ENCODE peak calls at places on chromosome 1, in four cellular contexts. P is heart left ventricle; Y is Peyer's patch; Z is effector memory CD4-positive, alpha-beta T cell. L is an unnamed sample. For H3K4me1, the result is how much of the 10 kb centered on the place peaks cover.

GRCh38 chr1:69055223-69055622 is 512.5 kb upstream of the LRRC7 start:
- DNase-seq in P (no peak), Y (no peak), Z (no peak), L (no peak)

GRCh38 chr1:40153073-40153770 is 8.0 kb upstream of the RLF start:
- DNase-seq in P (no peak), Y (peak), Z (no peak), L (no peak)

GRCh38 chr1:20158358-20159070 is 19.4 kb downstream of the PLA2G2F start:
- DNase-seq in P (no peak), Y (no peak), Z (no peak), L (no peak)

GRCh38 chr1:155307247-155307740 is 1.4 kb upstream of the FDPS start:
- DNase-seq in P (no peak), Y (no peak), Z (no peak), L (no peak)

GRCh38 chr1:76799700-76800099 is 67.6 kb upstream of the ST6GALNAC5 start:
- DNase-seq in P (no peak), Y (no peak), Z (no peak), L (peak)

GRCh38 chr1:180462099-180462498 is 40.3 kb downstream of the ACBD6 start:
- DNase-seq in P (no peak), Y (no peak), Z (no peak), L (no peak)

GRCh38 chr1:150895618-150896017 is 8.7 kb downstream of the CTXND2 start:
- DNase-seq in P (no peak), Y (no peak), Z (no peak), L (no peak)

GRCh38 chr1:207020016-207020708 is 12.4 kb downstream of the C1orf116 start:
- DNase-seq in P (no peak), Y (peak), Z (no peak), L (no peak)

GRCh38 chr1:235910357-235911299 is 43.9 kb upstream of the LYST start:
- DNase-seq in P (no peak), Y (no peak), Z (no peak), L (no peak)

GRCh38 chr1:9835758-9836631 is 12.2 kb upstream of the CLSTN1 start:
- DNase-seq in P (no peak), Y (peak), Z (no peak), L (peak)

GRCh38 chr1:161046574-161047167 is 894 bp upstream of the USF1 start:
- DNase-seq in P (no peak), Y (no peak), Z (no peak), L (no peak)

GRCh38 chr1:236451796-236452373 is 57.8 kb downstream of the EDARADD start:
- DNase-seq in P (no peak), Y (peak), Z (peak), L (no peak)

GRCh38 chr1:1225913-1226312 is 5.9 kb downstream of the SDF4 start:
- DNase-seq in P (no peak), Y (no peak), Z (no peak), L (no peak)

GRCh38 chr1:35497571-35497970 is 59.6 kb downstream of the KIAA0319L start:
- DNase-seq in P (no peak), Y (no peak), Z (no peak), L (no peak)

GRCh38 chr1:232059726-232060360 is 433.3 kb downstream of the DISC1 start:
- DNase-seq in P (no peak), Y (peak), Z (no peak), L (no peak)

GRCh38 chr1:195097316-195097715 is 1510.9 kb downstream of the KCNT2 start:
- DNase-seq in P (no peak), Y (no peak), Z (no peak), L (no peak)

GRCh38 chr1:183804382-183804781 is 538 bp upstream of the RGL1 start:
- DNase-seq in P (no peak), Y (no peak), Z (no peak), L (no peak)

GRCh38 chr1:21887796-21888195 is 49.3 kb downstream of the HSPG2 start:
- DNase-seq in P (no peak), Y (no peak), Z (no peak), L (peak)

GRCh38 chr1:94978401-94978800 is 51.5 kb upstream of the CNN3 start:
- DNase-seq in P (no peak), Y (no peak), Z (no peak), L (no peak)

GRCh38 chr1:225823811-225824261 is 13.9 kb downstream of the EPHX1 start:
- DNase-seq in P (no peak), Y (no peak), Z (no peak), L (no peak)
- H3K4me1 ChIP-seq in P (half or more), Y (under half), Z (under half), L (under half)

DNA sequence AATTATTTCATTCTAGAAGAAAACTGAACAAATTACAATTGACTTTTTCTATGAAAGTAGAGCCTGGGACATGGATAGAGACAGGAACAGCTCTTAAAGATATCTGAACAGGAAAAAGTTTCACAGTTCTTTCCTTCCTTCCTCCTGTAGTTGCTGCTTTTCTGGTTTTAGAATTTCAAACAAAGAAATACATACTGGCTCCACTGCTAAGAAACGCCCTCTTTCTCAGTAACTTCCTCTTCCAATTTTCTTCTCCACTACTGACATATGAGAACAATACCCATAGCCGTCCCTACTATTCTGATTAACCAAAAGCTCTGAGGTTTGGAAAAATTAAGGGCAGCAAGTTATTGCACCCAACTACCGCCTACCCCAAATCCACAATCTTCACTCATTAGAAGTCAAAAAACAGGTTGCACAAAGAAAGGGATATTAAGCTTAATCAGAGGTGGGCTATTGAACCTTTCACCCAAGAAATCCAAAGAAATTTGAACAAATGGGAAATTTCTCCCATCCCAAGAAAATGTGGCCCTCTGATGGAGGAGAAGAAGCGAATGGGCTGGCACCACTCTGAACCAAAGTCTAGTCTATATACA is 1.9 kb downstream of the WASF2 start:
- DNase-seq in P (no peak), Y (peak), Z (no peak), L (no peak)
- H3K4me1 ChIP-seq in P (under half), Y (under half), Z (under half), L (under half)

GRCh38 chr1:198543670-198544260 is 3.3 kb upstream of the ATP6V1G3 start:
- DNase-seq in P (no peak), Y (no peak), Z (no peak), L (no peak)

GRCh38 chr1:198541737-198542136 is 1.3 kb upstream of the ATP6V1G3 start:
- DNase-seq in P (no peak), Y (no peak), Z (no peak), L (no peak)

GRCh38 chr1:198544265-198544664 is 3.8 kb upstream of the ATP6V1G3 start:
- DNase-seq in P (no peak), Y (no peak), Z (no peak), L (no peak)

GRCh38 chr1:198542632-198543031 is 2.2 kb upstream of the ATP6V1G3 start:
- DNase-seq in P (no peak), Y (no peak), Z (no peak), L (no peak)

GRCh38 chr1:198545156-198545555 is 4.7 kb upstream of the ATP6V1G3 start:
- DNase-seq in P (no peak), Y (no peak), Z (no peak), L (no peak)
- H3K4me1 ChIP-seq in P (under half), Y (under half), Z (under half), L (under half)

DNA sequence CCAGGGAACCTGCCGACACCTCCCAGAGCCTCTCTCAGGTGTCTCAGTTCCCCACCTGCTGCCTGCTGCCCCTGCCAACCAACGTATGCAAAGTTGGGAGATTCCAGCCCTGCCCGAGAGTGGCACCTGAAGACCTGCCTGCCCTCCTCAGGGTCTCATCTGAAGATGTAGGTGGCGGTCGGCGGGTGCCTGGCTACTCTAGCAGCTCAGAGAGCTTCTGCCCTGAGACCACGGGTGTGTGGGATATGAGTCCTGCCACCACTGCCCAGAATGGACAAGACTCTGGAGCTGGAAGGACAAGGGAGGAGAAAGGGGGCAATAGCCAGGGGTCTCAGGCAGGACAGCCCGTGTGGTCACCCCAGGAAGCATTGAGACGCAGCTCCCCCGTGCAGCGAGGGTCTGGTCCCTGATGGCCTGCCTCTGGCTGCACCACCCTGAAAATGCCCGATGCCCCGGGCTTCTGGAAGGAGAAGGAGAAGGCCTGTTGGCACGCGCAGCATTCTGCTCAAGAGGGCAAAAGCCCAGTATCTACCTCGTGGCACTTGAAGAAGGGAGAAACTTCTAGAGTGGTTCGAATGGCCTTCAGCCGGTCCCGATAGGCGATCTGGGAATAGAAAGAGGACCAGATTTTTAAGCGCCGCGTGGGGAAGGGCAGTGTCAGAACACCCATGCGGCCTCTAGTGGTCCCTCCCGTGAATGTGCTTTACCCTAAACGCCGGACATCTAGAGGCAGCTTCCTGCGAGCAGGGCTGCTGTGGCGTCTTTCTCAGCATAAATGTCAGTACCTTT is 88.8 kb downstream of the STUM start:
- DNase-seq in P (peak), Y (peak), Z (no peak), L (peak)
- H3K4me1 ChIP-seq in P (under half), Y (under half), Z (under half), L (under half)

GRCh38 chr1:241640867-241641542 is 836 bp upstream of the CHML start:
- DNase-seq in P (no peak), Y (peak), Z (no peak), L (no peak)

GRCh38 chr1:241638091-241638682 is 2.0 kb downstream of the CHML start:
- DNase-seq in P (no peak), Y (no peak), Z (no peak), L (no peak)

GRCh38 chr1:241640149-241640866 is at the start of the genes CHML and OPN3:
- DNase-seq in P (peak), Y (peak), Z (peak), L (peak)

GRCh38 chr1:241639040-241639652 is 1.0 kb downstream of the CHML start:
- DNase-seq in P (no peak), Y (no peak), Z (no peak), L (no peak)

DNA sequence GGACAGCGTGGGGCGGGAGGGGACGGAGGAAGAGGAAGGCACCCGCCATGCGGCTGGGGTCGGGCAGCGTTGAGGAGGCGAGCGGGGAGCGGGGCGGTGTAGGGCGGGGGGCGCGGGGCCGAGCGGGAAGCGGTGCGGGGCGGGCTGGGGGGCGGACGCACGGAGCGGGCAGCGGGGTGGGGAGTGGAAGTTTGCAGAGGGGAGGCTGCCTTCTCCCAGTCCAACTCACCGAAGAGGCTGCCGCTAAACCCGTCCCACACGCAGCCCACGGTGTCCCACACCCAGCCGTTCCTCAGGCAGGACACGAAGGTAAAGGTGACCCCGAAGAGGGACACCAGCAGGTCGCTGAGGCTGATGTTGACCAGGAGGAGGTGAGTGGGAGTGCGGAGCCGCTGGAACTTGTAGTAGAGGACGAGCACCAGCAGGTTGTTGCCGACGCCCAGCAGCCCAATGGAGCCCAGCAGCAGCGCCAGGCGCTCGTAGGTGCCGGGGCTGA is 468 bp downstream of the CHML start:
- DNase-seq in P (peak), Y (peak), Z (peak), L (no peak)
- H3K4me1 ChIP-seq in P (under half), Y (under half), Z (under half), L (under half)

DNA sequence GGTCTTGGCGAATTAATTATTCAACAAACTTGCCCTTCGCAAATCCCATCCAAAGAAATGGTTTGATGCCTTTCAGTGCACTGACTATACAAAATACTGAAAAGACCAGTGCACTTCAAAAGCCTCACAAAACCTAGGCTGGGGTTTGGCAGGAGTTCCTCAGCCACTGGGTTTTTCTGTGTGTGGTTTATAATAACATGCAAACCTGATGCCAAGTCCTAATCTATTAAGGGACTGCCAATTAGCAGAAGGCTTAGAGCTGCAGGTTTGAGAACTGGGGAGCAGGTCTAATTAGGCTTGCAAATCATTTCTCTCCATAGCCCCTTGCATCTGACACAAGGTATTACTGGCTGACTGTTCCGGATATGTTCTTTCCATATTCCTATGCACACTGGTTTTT is 27.7 kb downstream of the PLPP3 start:
- DNase-seq in P (no peak), Y (no peak), Z (no peak), L (no peak)
- H3K4me1 ChIP-seq in P (half or more), Y (under half), Z (under half), L (under half)

L was measured in right cardiac atrium.